ENCODE peak calls at places on chromosomes 5 and 9, in four cellular contexts. One of them, this sample, is unnamed.

GRCh38 chr9:87324613-87325194 is 173.0 kb upstream of the DAPK1 start:
- DNase-seq in IMR-90: peak
- DNase-seq in H1: no peak
- DNase-seq in mesendoderm: peak
- DNase-seq in this sample: no peak

GRCh38 chr9:2227468-2227867 is 212.3 kb downstream of the SMARCA2 start:
- DNase-seq in IMR-90: peak
- DNase-seq in H1: no peak
- DNase-seq in mesendoderm: peak
- DNase-seq in this sample: no peak

GRCh38 chr9:135847833-135848232 is 59.5 kb downstream of the CAMSAP1 start:
- DNase-seq in IMR-90: no peak
- DNase-seq in H1: no peak
- DNase-seq in mesendoderm: no peak
- DNase-seq in this sample: no peak

GRCh38 chr5:140178082-140178410 is 3.1 kb downstream of the CYSTM1 start:
- DNase-seq in IMR-90: no peak
- DNase-seq in H1: no peak
- DNase-seq in mesendoderm: no peak
- DNase-seq in this sample: no peak

GRCh38 chr5:149939572-149939971 is 5.0 kb downstream of the PDE6A start:
- DNase-seq in IMR-90: no peak
- DNase-seq in H1: no peak
- DNase-seq in mesendoderm: no peak
- DNase-seq in this sample: no peak

GRCh38 chr5:54309751-54310432 is 481 bp downstream of the ARL15 start:
- DNase-seq in IMR-90: peak
- DNase-seq in H1: no peak
- DNase-seq in mesendoderm: peak
- DNase-seq in this sample: no peak

GRCh38 chr9:91407580-91408275 is 15.9 kb downstream of the NFIL3 start:
- DNase-seq in IMR-90: no peak
- DNase-seq in H1: no peak
- DNase-seq in mesendoderm: no peak
- DNase-seq in this sample: no peak

GRCh38 chr9:33014665-33015014 is 10.4 kb upstream of the DNAJA1 start:
- DNase-seq in IMR-90: no peak
- DNase-seq in H1: no peak
- DNase-seq in mesendoderm: no peak
- DNase-seq in this sample: no peak

GRCh38 chr9:91805031-91805430 is 145.0 kb downstream of the ROR2 start:
- DNase-seq in IMR-90: no peak
- DNase-seq in H1: no peak
- DNase-seq in mesendoderm: no peak
- DNase-seq in this sample: no peak

GRCh38 chr9:78605029-78605930 is 308.4 kb downstream of the PSAT1 start:
- DNase-seq in IMR-90: no peak
- DNase-seq in H1: no peak
- DNase-seq in mesendoderm: peak
- DNase-seq in this sample: no peak

GRCh38 chr9:2389404-2389803 is 232.2 kb upstream of the VLDLR start:
- DNase-seq in IMR-90: no peak
- DNase-seq in H1: no peak
- DNase-seq in mesendoderm: no peak
- DNase-seq in this sample: no peak

GRCh38 chr9:76292246-76292645 is 102.0 kb downstream of the RFK start:
- DNase-seq in IMR-90: peak
- DNase-seq in H1: no peak
- DNase-seq in mesendoderm: no peak
- DNase-seq in this sample: no peak

GRCh38 chr9:89386797-89387196 is 68.5 kb downstream of the SECISBP2 start:
- DNase-seq in IMR-90: no peak
- DNase-seq in H1: no peak
- DNase-seq in mesendoderm: no peak
- DNase-seq in this sample: no peak

GRCh38 chr5:24320633-24321032 is 324.1 kb downstream of the CDH10 start:
- DNase-seq in IMR-90: no peak
- DNase-seq in H1: no peak
- DNase-seq in mesendoderm: no peak
- DNase-seq in this sample: no peak

GRCh38 chr9:2967779-2968178 is 123.9 kb upstream of the PUM3 start:
- DNase-seq in IMR-90: no peak
- DNase-seq in H1: no peak
- DNase-seq in mesendoderm: no peak
- DNase-seq in this sample: no peak

GRCh38 chr5:179355976-179356968 is 11.0 kb upstream of the ADAMTS2 start:
- DNase-seq in IMR-90: peak
- DNase-seq in H1: no peak
- DNase-seq in mesendoderm: no peak
- DNase-seq in this sample: no peak

GRCh38 chr5:131649160-131649559 is 14.1 kb upstream of the RAPGEF6 start:
- DNase-seq in IMR-90: peak
- DNase-seq in H1: no peak
- DNase-seq in mesendoderm: no peak
- DNase-seq in this sample: no peak

GRCh38 chr9:95776131-95776530 is 99.4 kb upstream of the ERCC6L2 start:
- DNase-seq in IMR-90: peak
- DNase-seq in H1: no peak
- DNase-seq in mesendoderm: no peak
- DNase-seq in this sample: no peak

GRCh38 chr5:1437452-1437851 is 7.8 kb downstream of the SLC6A3 start:
- DNase-seq in IMR-90: peak
- DNase-seq in H1: peak
- DNase-seq in mesendoderm: peak
- DNase-seq in this sample: peak

GRCh38 chr5:170963521-170963920 is 101.7 kb downstream of the RANBP17 start:
- DNase-seq in IMR-90: no peak
- DNase-seq in H1: no peak
- DNase-seq in mesendoderm: peak
- DNase-seq in this sample: no peak

GRCh38 chr5:95069948-95070347 is 214.9 kb downstream of the MCTP1 start:
- DNase-seq in IMR-90: no peak
- DNase-seq in H1: no peak
- DNase-seq in mesendoderm: no peak
- DNase-seq in this sample: no peak

GRCh38 chr5:145847499-145848497 is 12.7 kb upstream of the PRELID2 start:
- DNase-seq in IMR-90: peak
- DNase-seq in H1: no peak
- DNase-seq in mesendoderm: no peak
- DNase-seq in this sample: no peak

GRCh38 chr9:113785334-113785733 is 90.8 kb upstream of the ZNF618 start:
- DNase-seq in IMR-90: no peak
- DNase-seq in H1: no peak
- DNase-seq in mesendoderm: no peak
- DNase-seq in this sample: no peak

GRCh38 chr5:79774171-79774854 is 84.7 kb downstream of the CMYA5 start:
- DNase-seq in IMR-90: peak
- DNase-seq in H1: peak
- DNase-seq in mesendoderm: peak
- DNase-seq in this sample: peak

GRCh38 chr9:78865757-78866156 is 568.8 kb downstream of the PSAT1 start:
- DNase-seq in IMR-90: no peak
- DNase-seq in H1: no peak
- DNase-seq in mesendoderm: no peak
- DNase-seq in this sample: no peak

GRCh38 chr5:157356576-157356975 is 90.7 kb downstream of the CYFIP2 start:
- DNase-seq in IMR-90: no peak
- DNase-seq in H1: no peak
- DNase-seq in mesendoderm: no peak
- DNase-seq in this sample: no peak

GRCh38 chr5:157350939-157351338 is 85.0 kb downstream of the CYFIP2 start:
- DNase-seq in IMR-90: peak
- DNase-seq in H1: no peak
- DNase-seq in mesendoderm: no peak
- DNase-seq in this sample: no peak

GRCh38 chr5:157354825-157355224 is 88.9 kb downstream of the CYFIP2 start:
- DNase-seq in IMR-90: no peak
- DNase-seq in H1: no peak
- DNase-seq in mesendoderm: peak
- DNase-seq in this sample: peak

GRCh38 chr5:157351386-157352089 is 85.6 kb downstream of the CYFIP2 start:
- DNase-seq in IMR-90: no peak
- DNase-seq in H1: no peak
- DNase-seq in mesendoderm: no peak
- DNase-seq in this sample: no peak

GRCh38 chr5:157352756-157353340 is 86.9 kb downstream of the CYFIP2 start:
- DNase-seq in IMR-90: no peak
- DNase-seq in H1: no peak
- DNase-seq in mesendoderm: no peak
- DNase-seq in this sample: no peak
- H3K56ac ChIP-seq in IMR-90: no peak
- H3K56ac ChIP-seq in H1: no peak
- H3K56ac ChIP-seq in mesendoderm: no peak
- H3K56ac ChIP-seq in this sample: no peak

DNA sequence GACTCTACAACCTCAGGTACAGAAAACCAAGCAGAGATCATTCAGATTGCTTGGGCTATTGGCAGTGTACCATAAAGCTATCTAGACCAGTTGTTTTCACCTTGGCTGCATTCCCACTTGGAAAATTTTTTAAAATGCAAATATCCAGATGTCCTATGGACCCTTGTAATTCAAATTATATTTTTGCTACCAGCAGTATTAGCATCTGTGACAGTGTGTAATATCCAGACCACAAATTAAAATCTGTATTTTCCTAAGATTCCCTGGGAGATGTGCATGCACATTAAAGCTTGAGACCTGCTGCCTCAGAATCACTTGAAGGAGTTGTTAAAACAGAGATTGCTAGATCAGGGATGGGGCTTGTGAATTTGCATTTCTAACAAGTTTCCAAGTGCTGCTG is 381.2 kb upstream of the PDE4D start:
- DNase-seq in IMR-90: no peak
- DNase-seq in H1: no peak
- DNase-seq in mesendoderm: no peak
- DNase-seq in this sample: no peak
- H3K56ac ChIP-seq in IMR-90: no peak
- H3K56ac ChIP-seq in H1: no peak
- H3K56ac ChIP-seq in mesendoderm: no peak
- H3K56ac ChIP-seq in this sample: no peak

GRCh38 chr9:85192750-85193149 is 523.2 kb downstream of the NTRK2 start:
- DNase-seq in IMR-90: no peak
- DNase-seq in H1: no peak
- DNase-seq in mesendoderm: no peak
- DNase-seq in this sample: no peak
- H3K56ac ChIP-seq in IMR-90: no peak
- H3K56ac ChIP-seq in H1: no peak
- H3K56ac ChIP-seq in mesendoderm: no peak
- H3K56ac ChIP-seq in this sample: no peak

DNA sequence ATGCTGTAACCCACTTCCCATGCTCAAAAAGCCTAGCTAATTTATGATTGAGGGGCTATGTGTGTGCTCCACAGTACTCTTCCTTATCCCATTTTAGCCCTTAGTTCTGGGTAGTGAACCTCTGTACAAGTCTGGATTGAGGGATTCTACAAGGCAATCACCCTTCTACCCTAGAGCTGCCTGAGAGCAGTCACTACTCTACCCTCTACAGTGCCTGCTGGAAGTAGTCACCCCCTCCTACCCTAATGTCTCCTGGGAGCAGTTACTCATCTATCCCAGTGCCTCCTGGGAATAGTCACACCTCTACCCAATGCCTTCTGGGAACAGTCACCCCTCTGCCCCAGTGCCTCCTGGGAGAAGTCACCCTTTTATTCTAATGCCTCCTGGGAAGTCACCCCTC is 150.6 kb downstream of the ATP10B start:
- DNase-seq in IMR-90: no peak
- DNase-seq in H1: no peak
- DNase-seq in mesendoderm: no peak
- DNase-seq in this sample: no peak
- H3K56ac ChIP-seq in IMR-90: no peak
- H3K56ac ChIP-seq in H1: no peak
- H3K56ac ChIP-seq in mesendoderm: no peak
- H3K56ac ChIP-seq in this sample: no peak

GRCh38 chr5:175013251-175013650 is 288.9 kb downstream of the MSX2 start:
- DNase-seq in IMR-90: no peak
- DNase-seq in H1: no peak
- DNase-seq in mesendoderm: peak
- DNase-seq in this sample: no peak
- H3K56ac ChIP-seq in IMR-90: no peak
- H3K56ac ChIP-seq in H1: no peak
- H3K56ac ChIP-seq in mesendoderm: no peak
- H3K56ac ChIP-seq in this sample: no peak

DNA sequence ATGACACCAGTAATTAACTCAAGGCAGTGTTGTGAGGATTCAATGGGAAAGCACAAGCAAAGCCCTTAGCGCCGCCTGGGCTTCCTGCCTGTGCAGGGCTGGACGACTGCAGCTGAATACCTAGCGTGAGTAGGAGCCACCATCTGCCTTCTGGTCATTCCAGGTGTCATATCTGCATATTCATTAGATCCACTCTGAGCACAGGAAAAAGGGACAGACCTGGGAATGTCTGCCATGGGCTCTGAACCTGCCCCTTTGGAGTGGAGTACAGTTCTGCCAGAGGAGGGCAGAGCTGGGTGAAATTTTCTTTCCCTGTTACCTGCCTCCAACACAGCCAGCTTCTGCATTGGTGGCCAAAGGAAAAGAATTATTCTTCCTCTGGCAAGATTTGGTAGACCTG is 298.8 kb downstream of the NSG2 start:
- DNase-seq in IMR-90: no peak
- DNase-seq in H1: no peak
- DNase-seq in mesendoderm: peak
- DNase-seq in this sample: peak
- H3K56ac ChIP-seq in IMR-90: no peak
- H3K56ac ChIP-seq in H1: no peak
- H3K56ac ChIP-seq in mesendoderm: no peak
- H3K56ac ChIP-seq in this sample: no peak

GRCh38 chr5:115336201-115336720 is 39.8 kb upstream of the CCDC112 start:
- DNase-seq in IMR-90: peak
- DNase-seq in H1: no peak
- DNase-seq in mesendoderm: no peak
- DNase-seq in this sample: no peak

GRCh38 chr5:115337882-115338281 is 41.4 kb upstream of the CCDC112 start:
- DNase-seq in IMR-90: no peak
- DNase-seq in H1: no peak
- DNase-seq in mesendoderm: no peak
- DNase-seq in this sample: no peak

GRCh38 chr5:115342593-115343377 is 46.3 kb upstream of the CCDC112 start:
- DNase-seq in IMR-90: no peak
- DNase-seq in H1: no peak
- DNase-seq in mesendoderm: no peak
- DNase-seq in this sample: no peak

GRCh38 chr5:115333164-115333563 is 36.7 kb upstream of the CCDC112 start:
- DNase-seq in IMR-90: peak
- DNase-seq in H1: no peak
- DNase-seq in mesendoderm: peak
- DNase-seq in this sample: no peak

GRCh38 chr5:115336964-115337363 is 40.5 kb upstream of the CCDC112 start:
- DNase-seq in IMR-90: no peak
- DNase-seq in H1: no peak
- DNase-seq in mesendoderm: no peak
- DNase-seq in this sample: no peak
- H3K56ac ChIP-seq in IMR-90: no peak
- H3K56ac ChIP-seq in H1: no peak
- H3K56ac ChIP-seq in mesendoderm: no peak
- H3K56ac ChIP-seq in this sample: no peak

GRCh38 chr5:143495823-143496275 is 92.4 kb upstream of the NR3C1 start:
- DNase-seq in IMR-90: peak
- DNase-seq in H1: no peak
- DNase-seq in mesendoderm: no peak
- DNase-seq in this sample: no peak
- H3K56ac ChIP-seq in IMR-90: no peak
- H3K56ac ChIP-seq in H1: no peak
- H3K56ac ChIP-seq in mesendoderm: no peak
- H3K56ac ChIP-seq in this sample: no peak

GRCh38 chr5:6410421-6410820 is 32.1 kb upstream of the MED10 start:
- DNase-seq in IMR-90: no peak
- DNase-seq in H1: no peak
- DNase-seq in mesendoderm: no peak
- DNase-seq in this sample: no peak
- H3K56ac ChIP-seq in IMR-90: no peak
- H3K56ac ChIP-seq in H1: no peak
- H3K56ac ChIP-seq in mesendoderm: no peak
- H3K56ac ChIP-seq in this sample: no peak